ENCODE peak calls at places on chromosomes 11 and 22, in four cellular contexts. J, R, B and P are unnamed samples.

GRCh38 chr11:128361451-128362020 is 225.8 kb downstream of the ETS1 start:
- DNase-seq in B (no peak), R (no peak), J (no peak), P (no peak)

GRCh38 chr11:27388869-27389268 is 25.9 kb upstream of the CCDC34 start:
- DNase-seq in J (peak; percentile 43), R (no peak), B (no peak), P (no peak)

GRCh38 chr11:8681837-8682218 is 637 bp downstream of the TRIM66 start:
- DNase-seq in J (no peak), B (no peak), R (no peak), P (no peak)

GRCh38 chr11:119618208-119618909 is 110.6 kb downstream of the NECTIN1 start:
- DNase-seq in J (no peak), R (no peak), B (peak; percentile 16), P (no peak)

GRCh38 chr22:25447689-25448434 is 116.6 kb upstream of the GRK3 start:
- DNase-seq in B (peak; percentile 83), R (peak; percentile 68), J (peak; percentile 90), P (peak; percentile 92)

GRCh38 chr11:128830290-128830813 is 36.7 kb downstream of the KCNJ1 start:
- DNase-seq in B (no peak), R (no peak), J (no peak), P (no peak)

GRCh38 chr11:93229876-93230275 is 32.1 kb upstream of the SLC36A4 start:
- DNase-seq in J (no peak), R (no peak), B (no peak), P (no peak)

GRCh38 chr22:37049224-37049623 is 2.3 kb upstream of the KCTD17 start:
- DNase-seq in B (no peak), R (no peak), J (no peak), P (no peak)

GRCh38 chr11:61111786-61112517 is 9.7 kb downstream of the CD5 start:
- DNase-seq in R (no peak), J (no peak), B (no peak), P (no peak)

GRCh38 chr11:19816040-19816439 is 103.4 kb downstream of the NAV2 start:
- DNase-seq in J (no peak), B (no peak), R (no peak), P (no peak)

GRCh38 chr22:49551446-49551845 is 276.2 kb downstream of the BRD1 start:
- DNase-seq in R (no peak), B (no peak), J (no peak), P (no peak)

GRCh38 chr11:17602105-17603001 is 55.3 kb downstream of the OTOG start:
- DNase-seq in J (no peak), B (no peak), R (no peak), P (no peak)

GRCh38 chr11:95084509-95084908 is 5.1 kb upstream of the ENDOD1 start:
- DNase-seq in J (peak; percentile 44), R (no peak), B (no peak), P (no peak)

GRCh38 chr11:68942090-68942620 is 38.5 kb downstream of the IGHMBP2 start:
- DNase-seq in B (no peak), J (no peak), R (no peak), P (no peak)

GRCh38 chr11:13053255-13053917 is 44.3 kb downstream of the RASSF10 start:
- DNase-seq in R (no peak), B (no peak), J (no peak), P (no peak)

GRCh38 chr11:35192347-35192746 is 53.4 kb downstream of the CD44 start:
- DNase-seq in R (no peak), B (peak; percentile 34), J (no peak), P (no peak)

GRCh38 chr11:1600626-1601025 is 2.5 kb upstream of the KRTAP5-2 start:
- DNase-seq in R (no peak), B (no peak), J (no peak), P (no peak)

GRCh38 chr11:115616941-115617340 is 112.7 kb upstream of the CADM1 start:
- DNase-seq in R (no peak), B (no peak), J (no peak), P (no peak)

GRCh38 chr11:77619576-77620198 is 17.9 kb downstream of the CLNS1A start:
- DNase-seq in R (no peak), B (peak; percentile 50), J (peak; percentile 64), P (peak; percentile 61)

GRCh38 chr11:127106142-127106541 is 105.6 kb upstream of the KIRREL3 start:
- DNase-seq in R (no peak), B (no peak), J (no peak), P (no peak)

GRCh38 chr22:40407021-40407761 is 36.8 kb downstream of the SGSM3 start:
- DNase-seq in R (no peak), J (no peak), B (no peak), P (no peak)

GRCh38 chr22:40406063-40406890 is 35.9 kb downstream of the SGSM3 start:
- DNase-seq in R (no peak), B (no peak), J (no peak), P (no peak)

GRCh38 chr22:40409613-40410113 is 39.3 kb downstream of the SGSM3 start:
- DNase-seq in J (no peak), R (no peak), B (no peak), P (no peak)

GRCh38 chr22:40408718-40409612 is 38.6 kb downstream of the SGSM3 start:
- DNase-seq in B (no peak), J (no peak), R (no peak), P (no peak)

GRCh38 chr22:40407831-40408717 is 37.7 kb downstream of the SGSM3 start:
- DNase-seq in J (no peak), B (no peak), R (no peak), P (no peak)
- TF ChIP-seq JUN in J (no peak), B (no peak), R (no peak), P (no peak)

GRCh38 chr22:46708766-46709330 is 29.2 kb downstream of the CERK start:
- DNase-seq in J (no peak), B (no peak), R (no peak), P (no peak)

GRCh38 chr22:46707827-46708570 is 30.1 kb downstream of the CERK start:
- DNase-seq in J (no peak), B (no peak), R (no peak), P (no peak)

GRCh38 chr22:46712288-46712687 is 25.8 kb downstream of the CERK start:
- DNase-seq in B (no peak), R (no peak), J (no peak), P (no peak)

GRCh38 chr22:46707305-46707704 is 30.7 kb downstream of the CERK start:
- DNase-seq in J (no peak), B (no peak), R (no peak), P (no peak)

GRCh38 chr22:46710842-46711241 is 27.2 kb downstream of the CERK start:
- DNase-seq in J (no peak), R (no peak), B (no peak), P (no peak)
- TF ChIP-seq NR3C1 in J (no peak), R (no peak), B (no peak), P (no peak)

DNA sequence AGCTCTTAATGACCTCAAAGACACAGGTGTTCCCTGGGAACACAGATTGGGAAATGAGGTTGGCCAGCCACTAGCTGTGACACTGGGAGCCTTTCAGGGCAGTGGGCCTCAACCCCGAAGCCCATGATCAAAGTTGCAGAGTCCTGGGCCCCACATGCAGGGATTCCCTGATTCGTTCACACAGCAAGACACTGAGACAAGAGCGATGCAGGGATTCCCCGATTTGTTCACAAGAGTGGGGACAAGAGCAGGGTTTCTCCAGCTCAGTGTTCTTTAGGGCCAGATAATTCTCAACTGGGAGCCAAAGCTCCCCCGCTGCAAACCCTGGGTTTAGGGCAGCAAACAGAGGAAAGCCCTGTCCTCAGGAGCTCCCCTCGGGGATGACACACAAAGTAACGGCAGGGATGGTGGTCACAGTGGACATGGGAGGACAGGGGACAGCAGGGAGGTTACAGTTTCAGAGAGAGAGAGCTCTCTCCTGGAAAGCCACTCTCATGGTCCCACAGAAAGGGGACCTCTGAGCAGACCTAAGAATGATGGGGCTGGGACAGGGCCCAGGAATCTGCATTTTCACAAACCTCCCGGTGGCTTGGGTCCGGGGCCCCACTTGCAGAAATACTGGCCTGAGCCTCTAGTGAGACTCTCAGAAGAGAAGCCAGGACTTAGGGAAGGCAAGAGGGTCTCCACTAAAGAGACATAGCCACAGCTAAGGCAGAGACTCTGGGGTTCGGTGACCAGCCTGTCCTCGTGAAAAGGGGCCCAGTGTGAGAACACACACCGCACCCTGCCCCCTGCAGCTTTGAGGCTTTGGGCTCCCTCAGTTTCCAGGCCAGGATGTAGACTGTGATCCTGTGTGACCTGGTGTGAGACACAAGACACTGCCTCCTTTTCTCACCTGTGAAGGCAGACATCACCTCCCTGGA is 7.4 kb upstream of the GNAZ start:
- DNase-seq in R (peak; percentile 2), J (no peak), B (no peak), P (no peak)
- TF ChIP-seq JUN in R (no peak), J (no peak), B (no peak), P (no peak)

DNA sequence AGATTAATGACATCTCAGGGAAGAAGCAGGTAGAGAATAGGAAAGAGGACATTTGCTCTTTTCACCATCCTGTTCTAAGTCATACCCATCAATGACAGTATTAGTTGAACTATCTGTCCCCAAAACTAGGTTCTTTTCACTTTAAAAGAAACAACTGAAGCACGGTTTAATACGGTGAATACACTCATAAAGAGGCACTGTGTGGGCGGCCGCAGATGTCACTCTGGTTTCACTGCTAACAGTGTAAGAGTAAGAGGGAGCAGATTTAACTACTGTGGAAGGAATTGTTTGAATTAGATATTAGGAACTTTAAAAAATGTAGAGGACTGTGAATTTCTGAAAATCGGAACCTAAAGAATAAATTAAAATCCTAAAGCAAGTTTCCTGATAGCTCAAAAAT is 49.5 kb downstream of the VSIG10L2 start:
- DNase-seq in B (no peak), R (no peak), J (no peak), P (no peak)
- TF ChIP-seq NR3C1 in B (no peak), R (no peak), J (no peak), P (no peak)

GRCh38 chr11:80167766-80168165 is 726.9 kb upstream of the TENM4 start:
- DNase-seq in J (no peak), R (no peak), B (no peak), P (no peak)
- TF ChIP-seq JUN in J (no peak), R (no peak), B (no peak), P (no peak)